ENCODE peak calls at places on chromosomes 12 and 14, in four cellular contexts. Y, R, C and D are unnamed samples.

GRCh38 chr14:68604822-68605221 is 188.0 kb downstream of the ZFP36L1 start:
- DNase-seq in Y (no peak), R (no peak), C (no peak), D (no peak)

GRCh38 chr14:102096569-102097188 is 9.8 kb upstream of the HSP90AA1 start:
- DNase-seq in Y (peak; percentile 78), R (peak; percentile 29), C (no peak), D (peak; percentile 80)

GRCh38 chr12:132866251-132866828 is 21.1 kb downstream of the CHFR start:
- DNase-seq in Y (no peak), R (no peak), C (peak; percentile 87), D (peak; percentile 42)

GRCh38 chr14:33475623-33476022 is 475.3 kb downstream of the EGLN3 start:
- DNase-seq in Y (peak; percentile 49), R (no peak), C (no peak), D (peak; percentile 38)

GRCh38 chr14:32343926-32344430 is 14.9 kb downstream of the AKAP6 start:
- DNase-seq in Y (no peak), R (no peak), C (peak; percentile 85), D (no peak)

GRCh38 chr12:111812881-111813741 is 28.9 kb upstream of the MAPKAPK5 start:
- DNase-seq in Y (peak; percentile 91), R (peak; percentile 61), C (peak; percentile 48), D (peak; percentile 90)

GRCh38 chr12:62843714-62844113 is 91.2 kb downstream of the PPM1H start:
- DNase-seq in Y (no peak), R (no peak), C (no peak), D (no peak)

GRCh38 chr12:131589231-131589902 is 121.5 kb upstream of the SFSWAP start:
- DNase-seq in Y (no peak), R (no peak), C (no peak), D (no peak)

GRCh38 chr14:34180428-34180827 is 229.6 kb upstream of the EGLN3 start:
- DNase-seq in Y (no peak), R (no peak), C (no peak), D (no peak)

GRCh38 chr14:32230181-32230580 is 27.1 kb upstream of the RNU6-8 start:
- DNase-seq in Y (no peak), R (no peak), C (no peak), D (no peak)

GRCh38 chr12:60231976-60232907 is 636.4 kb downstream of the SLC16A7 start:
- DNase-seq in Y (no peak), R (no peak), C (no peak), D (no peak)

GRCh38 chr12:57553343-57554202 is 3.7 kb downstream of the KIF5A start:
- DNase-seq in Y (no peak), R (no peak), C (no peak), D (no peak)

GRCh38 chr12:65524666-65525065 is 246.2 kb downstream of the MSRB3 start:
- DNase-seq in Y (no peak), R (no peak), C (no peak), D (no peak)

GRCh38 chr12:59403259-59403932 is 192.4 kb upstream of the SLC16A7 start:
- DNase-seq in Y (peak; percentile 80), R (peak; percentile 22), C (no peak), D (peak; percentile 63)

GRCh38 chr12:70719672-70720420 is 82.6 kb upstream of the PTPRB start:
- DNase-seq in Y (peak; percentile 27), R (peak; percentile 14), C (no peak), D (peak; percentile 19)

GRCh38 chr14:51780741-51781140 is 79.7 kb upstream of the GNG2 start:
- DNase-seq in Y (peak; percentile 4), R (no peak), C (no peak), D (peak; percentile 66)

GRCh38 chr14:25048170-25049126 is 1.5 kb downstream of the STXBP6 start:
- DNase-seq in Y (no peak), R (no peak), C (no peak), D (peak; percentile 32)

GRCh38 chr14:29982993-29983392 is 55.3 kb upstream of the PRKD1 start:
- DNase-seq in Y (no peak), R (no peak), C (no peak), D (no peak)

GRCh38 chr12:95481072-95481471 is 7.1 kb downstream of the METAP2 start:
- DNase-seq in Y (no peak), R (no peak), C (no peak), D (no peak)

GRCh38 chr12:69467400-69467799 is 2.8 kb upstream of the FRS2 start:
- DNase-seq in Y (no peak), R (no peak), C (no peak), D (no peak)

GRCh38 chr12:124782132-124782531 is 81.5 kb downstream of the SCARB1 start:
- DNase-seq in Y (no peak), R (no peak), C (no peak), D (no peak)